ENCODE peak calls at places on chromosomes 1 and 21, in seven cellular contexts. E is SK-N-SH, P is K562, V is GM12878, J is H1, S is HCT116, Y is HepG2. W is an unnamed sample.
A peak's percentile ranks its signal among the peaks of the same experiment; 100 is the strongest.

GRCh38 chr1:181010789-181011188 is 11.9 kb downstream of the STX6 start:
- DNase-seq in E (no peak), P (no peak), V (no peak), J (no peak), S (no peak), Y (no peak), W (no peak)

GRCh38 chr1:104706631-104707147 is 957.0 kb downstream of the AMY1C start:
- DNase-seq in E (no peak), P (peak; percentile 18), V (peak; percentile 9), J (no peak), S (no peak), Y (peak; percentile 37), W (no peak)

GRCh38 chr1:208154679-208155078 is 89.5 kb downstream of the PLXNA2 start:
- DNase-seq in E (no peak), P (no peak), V (no peak), J (no peak), S (no peak), Y (no peak), W (no peak)

GRCh38 chr1:231636157-231636556 is 9.6 kb downstream of the DISC1 start:
- DNase-seq in E (no peak), P (no peak), V (no peak), J (no peak), S (no peak), Y (peak; percentile 67), W (no peak)

GRCh38 chr1:26820784-26821269 is 5.7 kb upstream of the ZDHHC18 start:
- DNase-seq in E (no peak), P (peak; percentile 45), V (peak; percentile 77), J (no peak), S (no peak), Y (peak; percentile 52), W (no peak)

GRCh38 chr1:22074803-22075202 is 22.3 kb downstream of the CDC42 start:
- DNase-seq in E (no peak), P (no peak), V (no peak), J (no peak), S (no peak), Y (no peak), W (no peak)

GRCh38 chr1:30756545-30757195 is 904 bp downstream of the LAPTM5 start:
- DNase-seq in E (no peak), P (peak; percentile 82), V (no peak), J (no peak), S (no peak), Y (no peak), W (peak; percentile 20)

GRCh38 chr1:104073463-104073902 is 323.8 kb downstream of the AMY1C start:
- DNase-seq in E (no peak), P (no peak), V (no peak), J (no peak), S (no peak), Y (no peak), W (no peak)

GRCh38 chr1:39672551-39672947 is 642 bp upstream of the NT5C1A start:
- DNase-seq in E (peak; percentile 77), P (peak; percentile 67), V (no peak), J (no peak), S (no peak), Y (no peak), W (no peak)

GRCh38 chr1:41347276-41347675 is 14.0 kb upstream of the FOXO6 start:
- DNase-seq in E (no peak), P (no peak), V (no peak), J (no peak), S (no peak), Y (no peak), W (no peak)

GRCh38 chr1:156590326-156591180 is 1.0 kb upstream of the NAXE start:
- DNase-seq in E (no peak), P (no peak), V (no peak), J (no peak), S (no peak), Y (no peak), W (no peak)

GRCh38 chr1:214184992-214185391 is 96.0 kb upstream of the SMYD2 start:
- DNase-seq in E (no peak), P (no peak), V (no peak), J (no peak), S (no peak), Y (no peak), W (no peak)

GRCh38 chr1:214188835-214189234 is 92.1 kb upstream of the SMYD2 start:
- DNase-seq in E (no peak), P (no peak), V (no peak), J (no peak), S (no peak), Y (no peak), W (no peak)

GRCh38 chr1:214187933-214188332 is 93.0 kb upstream of the SMYD2 start:
- DNase-seq in E (peak; percentile 27), P (no peak), V (no peak), J (no peak), S (no peak), Y (no peak), W (no peak)

GRCh38 chr1:214186118-214186517 is 94.8 kb upstream of the SMYD2 start:
- DNase-seq in E (no peak), P (no peak), V (no peak), J (no peak), S (no peak), Y (no peak), W (no peak)

GRCh38 chr1:214187152-214187900 is 93.6 kb upstream of the SMYD2 start:
- DNase-seq in E (peak; percentile 78), P (no peak), V (no peak), J (no peak), S (no peak), Y (no peak), W (no peak)
- TF ChIP-seq SIN3A in E (no peak), P (no peak), V (no peak), J (no peak), S (no peak), Y (no peak), W (no peak)

GRCh38 chr1:247496581-247497285 is 38.8 kb upstream of the OR2B11 start:
- DNase-seq in E (no peak), P (no peak), V (no peak), J (no peak), S (no peak), Y (no peak), W (no peak)
- H3K27ac ChIP-seq in E (no peak overlapping the region), P (no peak overlapping the region), V (no peak overlapping the region), J (no peak overlapping the region), S (no peak overlapping the region), Y (no peak overlapping the region), W (no peak overlapping the region)

GRCh38 chr1:93692983-93693591 is 11.4 kb upstream of the BCAR3 start:
- DNase-seq in E (no peak), P (no peak), V (peak; percentile 63), J (no peak), S (peak; percentile 89), Y (peak; percentile 27), W (peak; percentile 87)
- TF ChIP-seq SIN3A in E (peak; percentile 3), P (no peak), V (no peak), J (no peak), S (no peak), Y (no peak), W (no peak)

GRCh38 chr1:56436912-56437403 is 142.4 kb downstream of the PLPP3 start:
- DNase-seq in E (no peak), P (no peak), V (no peak), J (peak; percentile 59), S (no peak), Y (peak; percentile 93), W (no peak)
- H3K27ac ChIP-seq in E (peak overlapping the region; percentile 40), P (no peak overlapping the region), V (no peak overlapping the region), J (no peak overlapping the region), S (no peak overlapping the region), Y (peak overlapping the region; percentile 81), W (no peak overlapping the region)

GRCh38 chr21:39610705-39611104 is 2.0 kb upstream of the B3GALT5 start:
- DNase-seq in E (no peak), P (no peak), V (no peak), J (peak; percentile 63), S (no peak), Y (peak; percentile 1), W (no peak)
- TF ChIP-seq SIN3A in E (no peak), P (no peak), V (no peak), J (no peak), S (no peak), Y (no peak), W (no peak)

GRCh38 chr1:198169704-198170103 is 12.9 kb downstream of the NEK7 start:
- DNase-seq in E (no peak), P (peak; percentile 48), V (no peak), J (no peak), S (no peak), Y (no peak), W (no peak)
- H3K27ac ChIP-seq in E (peak overlapping the region; percentile 54), P (peak overlapping the region; percentile 0), V (peak overlapping the region; percentile 47), J (no peak overlapping the region), S (no peak overlapping the region), Y (no peak overlapping the region), W (peak overlapping the region; percentile 34)

DNA sequence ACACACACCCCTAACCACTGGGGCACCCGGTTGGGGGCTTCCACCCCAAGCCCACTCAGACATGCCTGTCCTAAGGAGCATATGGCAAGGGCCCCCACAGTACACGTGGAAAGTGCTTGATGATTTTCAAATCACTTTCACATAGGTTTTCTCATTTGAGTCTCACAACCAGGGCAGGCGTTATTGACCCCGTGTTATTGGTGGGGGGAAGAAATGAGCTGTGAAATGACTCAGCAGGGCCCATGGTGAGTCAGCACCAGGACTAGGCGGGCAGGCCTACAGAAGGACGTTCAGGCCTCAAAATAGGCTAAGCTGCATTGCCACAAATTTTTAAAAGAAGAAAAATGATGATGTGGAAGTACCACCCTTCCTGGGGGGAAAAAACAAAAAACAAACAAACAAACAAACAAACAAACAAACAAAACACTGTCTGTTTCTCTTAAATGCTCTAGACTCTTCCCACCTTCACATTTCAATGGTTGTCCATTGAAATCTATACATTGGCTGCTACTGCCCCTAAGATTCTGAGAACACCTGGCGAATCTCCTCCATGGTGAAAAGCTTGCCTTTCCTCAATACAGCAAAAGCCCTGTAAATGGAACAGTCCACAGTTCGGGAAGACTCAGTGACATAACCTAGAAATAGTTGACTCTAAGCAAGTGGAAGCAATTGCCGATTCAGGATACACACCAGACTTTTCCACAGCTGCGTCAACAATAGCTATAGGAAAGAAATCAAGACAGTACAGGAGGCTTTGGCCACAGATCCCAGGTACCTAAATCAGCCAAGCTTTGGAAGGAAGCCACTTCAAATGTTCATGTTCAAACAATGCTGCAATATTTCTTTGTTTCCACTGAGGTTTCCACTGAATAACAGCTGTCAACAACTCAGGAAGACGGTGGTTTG is 234.7 kb downstream of the TOMM20 start:
- DNase-seq in E (no peak), P (peak; percentile 79), V (no peak), J (no peak), S (no peak), Y (peak; percentile 20), W (no peak)
- TF ChIP-seq SIN3A in E (no peak), P (peak; percentile 20), V (no peak), J (no peak), S (no peak), Y (no peak), W (no peak)

GRCh38 chr21:46298083-46298412 is 11.9 kb downstream of the YBEY start:
- DNase-seq in E (no peak), P (no peak), V (no peak), J (no peak), S (no peak), Y (no peak), W (no peak)
- H3K27ac ChIP-seq in E (no peak overlapping the region), P (peak overlapping the region; percentile 2), V (no peak overlapping the region), J (no peak overlapping the region), S (no peak overlapping the region), Y (no peak overlapping the region), W (no peak overlapping the region)